ENCODE peak calls at places on chromosomes 13 and 19, in eight cellular contexts. X is osteocyte, Y is bronchial epithelial cell, L is Calu3, T is kidney glomerular epithelial cell, D is Caco-2, W is iPS-NIHi11, S is neural progenitor cell. V is an unnamed sample.
A peak's percentile ranks its signal among the peaks of the same experiment; 100 is the strongest.

GRCh38 chr13:26423634-26424033 is 133.8 kb upstream of the WASF3 start:
- DNase-seq in S (no peak), Y (no peak), W (no peak), D (no peak), X (no peak), L (no peak), T (no peak), V (no peak)

GRCh38 chr19:16259385-16260159 is 61.9 kb downstream of the AP1M1 start:
- DNase-seq in T (no peak), S (no peak), Y (no peak), D (no peak), X (no peak), W (no peak), L (no peak), V (no peak)

GRCh38 chr19:435056-435706 is 25.7 kb downstream of the SHC2 start:
- DNase-seq in D (no peak), W (no peak), S (no peak), L (no peak), T (no peak), Y (no peak), X (no peak), V (no peak)

GRCh38 chr13:112522578-112522977 is 65.4 kb downstream of the TUBGCP3 start:
- DNase-seq in T (no peak), X (no peak), L (no peak), D (no peak), S (no peak), W (no peak), Y (no peak), V (no peak)

GRCh38 chr19:11137542-11138384 is 17.8 kb downstream of the SPC24 start:
- DNase-seq in L (peak; percentile 78), D (peak; percentile 77), W (peak; percentile 84), S (peak; percentile 97), Y (peak; percentile 74), T (peak; percentile 52), X (peak; percentile 95), V (peak; percentile 91)

GRCh38 chr19:7063764-7064418 is 5.4 kb upstream of the MBD3L3 start:
- DNase-seq in D (no peak), T (no peak), X (no peak), W (no peak), Y (no peak), L (no peak), S (no peak), V (no peak)

GRCh38 chr13:24328145-24328544 is 18.8 kb downstream of the C1QTNF9 start:
- DNase-seq in T (no peak), L (no peak), X (no peak), D (no peak), S (no peak), Y (no peak), W (peak; percentile 40), V (peak; percentile 7)

GRCh38 chr19:18093439-18094161 is 4.0 kb upstream of the MAST3 start:
- DNase-seq in S (no peak), Y (peak; percentile 77), T (no peak), W (peak; percentile 45), L (no peak), D (peak; percentile 75), X (no peak), V (no peak)

GRCh38 chr19:13020002-13020414 is 24.7 kb downstream of the NFIX start:
- DNase-seq in W (no peak), Y (no peak), L (no peak), D (no peak), S (peak; percentile 80), T (no peak), X (no peak), V (no peak)

GRCh38 chr19:42284066-42284501 is 15.0 kb downstream of the CIC start:
- DNase-seq in S (peak; percentile 88), X (peak; percentile 94), W (peak; percentile 88), T (peak; percentile 37), D (peak; percentile 85), Y (no peak), L (peak; percentile 89), V (peak; percentile 79)

GRCh38 chr13:102770435-102770834 is 3.2 kb downstream of the TEX30 start:
- DNase-seq in X (no peak), S (no peak), L (no peak), W (no peak), Y (no peak), T (no peak), D (no peak), V (peak; percentile 56)

GRCh38 chr19:33800012-33800680 is 3.5 kb downstream of the KCTD15 start:
- DNase-seq in W (no peak), T (no peak), X (no peak), L (no peak), D (no peak), S (no peak), Y (no peak), V (no peak)

GRCh38 chr19:46720516-46721239 is 3.8 kb upstream of the PRKD2 start:
- DNase-seq in D (peak; percentile 40), S (no peak), X (no peak), W (no peak), T (no peak), Y (no peak), L (no peak), V (peak; percentile 70)

GRCh38 chr13:39952244-39953233 is 297.1 kb downstream of the COG6 start:
- DNase-seq in S (no peak), X (no peak), Y (peak; percentile 20), L (no peak), W (peak; percentile 22), D (no peak), T (no peak), V (no peak)

GRCh38 chr13:73074101-73074500 is 15.3 kb downstream of the KLF5 start:
- DNase-seq in S (no peak), W (no peak), T (no peak), L (no peak), Y (no peak), D (no peak), X (no peak), V (no peak)

GRCh38 chr19:46824887-46825730 is 25.5 kb downstream of the AP2S1 start:
- DNase-seq in W (no peak), L (no peak), X (no peak), Y (no peak), T (no peak), D (no peak), S (no peak), V (peak; percentile 22)

GRCh38 chr13:39038569-39038898 is 278 bp downstream of the NHLRC3 start:
- DNase-seq in S (no peak), T (no peak), D (no peak), Y (no peak), W (no peak), X (no peak), L (peak; percentile 14), V (peak; percentile 55)

GRCh38 chr19:50331187-50332013 is 2.2 kb upstream of the KCNC3 start:
- DNase-seq in L (no peak), Y (no peak), X (no peak), S (peak; percentile 64), D (peak; percentile 40), W (no peak), T (no peak), V (no peak)

GRCh38 chr19:677201-677600 is 1.0 kb downstream of the FSTL3 start:
- DNase-seq in S (no peak), T (peak; percentile 81), D (no peak), Y (peak; percentile 67), X (peak; percentile 94), W (no peak), L (peak; percentile 64), V (peak; percentile 65)

GRCh38 chr13:110105136-110105535 is 201.8 kb downstream of the COL4A1 start:
- DNase-seq in D (no peak), W (no peak), X (no peak), L (no peak), Y (no peak), S (no peak), T (no peak), V (peak; percentile 72)

GRCh38 chr13:25771208-25771607 is 280.6 kb downstream of the SHISA2 start:
- DNase-seq in Y (peak; percentile 91), W (no peak), T (no peak), L (no peak), X (no peak), S (no peak), D (no peak), V (peak; percentile 22)

GRCh38 chr19:1125601-1126533 is 22.1 kb downstream of the GPX4 start:
- DNase-seq in X (no peak), L (no peak), D (no peak), W (no peak), Y (no peak), T (no peak), S (no peak), V (no peak)

V was measured in trophoblast cell.